ENCODE peak calls at places on chromosomes 12 and 14, in eight cellular contexts. L is omental fat pad, S is foreskin fibroblast, C is pancreas, W is GM10248, A is AG10803, N is mesothelial cell of epicardium, P is AG04450. V is an unnamed sample.

GRCh38 chr12:87820524-87821194 is 208.5 kb downstream of the C12orf50 start:
- DNase-seq in L (no peak), S (peak; percentile 29), C (no peak), W (no peak), A (no peak), N (no peak), P (peak; percentile 24), V (no peak)

GRCh38 chr14:48275301-48275700 is 599.9 kb upstream of the MDGA2 start:
- DNase-seq in L (no peak), S (no peak), C (no peak), W (no peak), A (no peak), N (no peak), P (no peak), V (no peak)

GRCh38 chr14:98170580-98170979 is 1101.4 kb downstream of the BCL11B start:
- DNase-seq in L (no peak), S (no peak), C (no peak), W (no peak), A (no peak), N (no peak), P (no peak), V (no peak)

GRCh38 chr14:90053044-90053443 is 8.8 kb upstream of the KCNK13 start:
- DNase-seq in L (no peak), S (peak; percentile 36), C (no peak), W (no peak), A (peak; percentile 27), N (no peak), P (no peak), V (no peak)

GRCh38 chr12:31682136-31682962 is 22.9 kb downstream of the ETFBKMT start:
- DNase-seq in L (no peak), S (peak; percentile 87), C (peak; percentile 47), W (peak; percentile 78), A (peak; percentile 71), N (no peak), P (peak; percentile 42), V (peak; percentile 79)

GRCh38 chr12:99948380-99948779 is 36.4 kb downstream of the ANKS1B start:
- DNase-seq in L (no peak), S (no peak), C (no peak), W (no peak), A (no peak), N (no peak), P (no peak), V (no peak)

GRCh38 chr14:102795060-102795925 is 18.0 kb downstream of the TRAF3 start:
- DNase-seq in L (no peak), S (peak; percentile 92), C (peak; percentile 40), W (no peak), A (peak; percentile 81), N (no peak), P (no peak), V (peak; percentile 59)

GRCh38 chr12:124020398-124021024 is 47.5 kb downstream of the ZNF664 start:
- DNase-seq in L (no peak), S (peak; percentile 55), C (no peak), W (no peak), A (peak; percentile 91), N (no peak), P (no peak), V (no peak)

GRCh38 chr14:23793532-23793931 is 157.4 kb downstream of the DHRS2 start:
- DNase-seq in L (no peak), S (no peak), C (peak; percentile 49), W (no peak), A (no peak), N (no peak), P (no peak), V (no peak)

GRCh38 chr14:94775875-94776217 is 5.9 kb upstream of the GSC start:
- DNase-seq in L (no peak), S (no peak), C (no peak), W (no peak), A (peak; percentile 31), N (no peak), P (no peak), V (no peak)

GRCh38 chr14:37179896-37180502 is 7.6 kb upstream of the SLC25A21 start:
- DNase-seq in L (no peak), S (peak; percentile 54), C (no peak), W (no peak), A (no peak), N (no peak), P (no peak), V (no peak)

GRCh38 chr14:30656190-30656632 is 34.1 kb downstream of the SCFD1 start:
- DNase-seq in L (no peak), S (peak; percentile 59), C (peak; percentile 37), W (peak; percentile 14), A (peak; percentile 40), N (no peak), P (no peak), V (peak; percentile 43)

GRCh38 chr12:7068994-7069346 is 8.5 kb downstream of the C1S start:
- DNase-seq in L (no peak), S (no peak), C (peak; percentile 37), W (no peak), A (no peak), N (no peak), P (no peak), V (no peak)

GRCh38 chr14:29236401-29236800 is 469.8 kb downstream of the FOXG1 start:
- DNase-seq in L (no peak), S (peak; percentile 24), C (no peak), W (no peak), A (no peak), N (no peak), P (no peak), V (no peak)

GRCh38 chr12:22415342-22416309 is 81.1 kb upstream of the ST8SIA1 start:
- DNase-seq in L (no peak), S (no peak), C (peak; percentile 39), W (no peak), A (peak; percentile 6), N (no peak), P (no peak), V (no peak)

GRCh38 chr12:50400104-50400637 is 514 bp upstream of the LARP4 start:
- DNase-seq in L (no peak), S (peak; percentile 15), C (no peak), W (no peak), A (no peak), N (no peak), P (no peak), V (no peak)

GRCh38 chr12:114438635-114439256 is 32.8 kb upstream of the TBX5 start:
- DNase-seq in L (no peak), S (no peak), C (no peak), W (no peak), A (no peak), N (no peak), P (no peak), V (no peak)
- TF ChIP-seq CTCF in L (no peak), S (no peak), C (no peak), W (no peak), A (no peak), N (no peak), P (no peak), V (no peak)

GRCh38 chr12:10740182-10740581 is 17.1 kb upstream of the YBX3 start:
- DNase-seq in L (no peak), S (no peak), C (no peak), W (no peak), A (no peak), N (no peak), P (no peak), V (no peak)

GRCh38 chr12:10737249-10737648 is 14.1 kb upstream of the YBX3 start:
- DNase-seq in L (no peak), S (no peak), C (no peak), W (no peak), A (no peak), N (no peak), P (no peak), V (no peak)

GRCh38 chr12:10739157-10740118 is 16.3 kb upstream of the YBX3 start:
- DNase-seq in L (no peak), S (no peak), C (no peak), W (no peak), A (no peak), N (no peak), P (no peak), V (no peak)

GRCh38 chr12:10735428-10735827 is 12.3 kb upstream of the YBX3 start:
- DNase-seq in L (no peak), S (no peak), C (no peak), W (no peak), A (no peak), N (no peak), P (no peak), V (no peak)

DNA sequence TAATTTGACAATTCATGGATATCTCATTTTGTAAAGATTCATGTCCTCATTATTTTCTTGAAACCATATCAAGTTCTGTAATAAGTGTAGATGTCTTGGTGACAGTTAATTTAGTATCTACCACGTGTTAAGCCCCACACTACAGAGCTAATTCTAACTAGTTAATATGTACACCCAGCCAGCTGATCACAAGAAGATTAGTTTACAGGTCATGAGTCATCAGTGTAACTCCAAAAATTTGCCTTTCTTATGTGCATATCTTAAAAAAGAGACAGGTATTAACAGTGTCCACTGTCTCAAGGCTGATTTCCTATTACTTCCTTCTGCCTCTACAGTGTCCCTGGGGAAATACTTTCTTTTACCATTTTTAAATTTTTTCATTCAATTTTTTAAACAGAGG is 13.3 kb upstream of the YBX3 start:
- DNase-seq in L (no peak), S (no peak), C (no peak), W (no peak), A (no peak), N (no peak), P (no peak), V (no peak)
- TF ChIP-seq CTCF in L (no peak), S (no peak), C (no peak), W (no peak), A (no peak), N (no peak), P (no peak), V (no peak)

DNA sequence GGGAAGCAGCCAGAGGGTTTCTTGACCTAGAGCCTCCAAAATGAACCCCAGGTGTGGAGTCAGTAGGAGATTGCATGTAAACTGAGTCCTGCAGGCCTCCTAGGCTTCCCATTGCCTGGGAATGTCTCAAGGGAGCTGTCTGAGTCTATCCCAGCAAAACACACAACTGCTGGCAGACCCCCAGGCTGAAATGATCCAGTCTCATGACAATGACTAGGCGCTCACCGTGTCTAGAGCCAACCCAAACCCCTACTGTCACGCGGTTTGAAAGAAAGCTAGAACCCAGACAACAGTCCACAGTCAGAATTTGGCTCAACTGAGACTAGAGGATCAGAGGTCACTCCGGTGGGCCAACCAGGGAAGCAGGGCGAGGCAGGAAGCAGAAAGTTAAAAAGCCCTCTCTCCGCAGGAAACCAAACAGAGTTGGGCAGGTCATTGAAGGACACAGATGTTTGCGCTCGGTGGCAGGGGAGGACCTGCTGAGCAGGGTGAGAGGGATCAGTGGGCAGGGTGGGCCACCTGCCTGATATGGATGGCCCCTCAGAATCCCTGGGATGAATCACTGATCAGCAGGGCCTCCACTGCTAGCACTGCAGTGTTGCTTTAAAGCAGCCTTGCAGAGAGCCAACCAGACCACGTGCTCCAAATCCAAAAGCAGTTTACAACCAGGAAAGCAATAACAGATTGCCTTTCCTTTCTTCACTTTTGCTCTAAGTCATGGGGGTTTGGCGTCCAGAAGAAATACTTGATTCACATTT is 23.8 kb downstream of the ACTN1 start:
- DNase-seq in L (no peak), S (peak; percentile 56), C (no peak), W (no peak), A (peak; percentile 68), N (no peak), P (no peak), V (no peak)
- TF ChIP-seq CTCF in L (no peak), S (no peak), C (no peak), W (no peak), A (no peak), N (no peak), P (no peak), V (no peak)

DNA sequence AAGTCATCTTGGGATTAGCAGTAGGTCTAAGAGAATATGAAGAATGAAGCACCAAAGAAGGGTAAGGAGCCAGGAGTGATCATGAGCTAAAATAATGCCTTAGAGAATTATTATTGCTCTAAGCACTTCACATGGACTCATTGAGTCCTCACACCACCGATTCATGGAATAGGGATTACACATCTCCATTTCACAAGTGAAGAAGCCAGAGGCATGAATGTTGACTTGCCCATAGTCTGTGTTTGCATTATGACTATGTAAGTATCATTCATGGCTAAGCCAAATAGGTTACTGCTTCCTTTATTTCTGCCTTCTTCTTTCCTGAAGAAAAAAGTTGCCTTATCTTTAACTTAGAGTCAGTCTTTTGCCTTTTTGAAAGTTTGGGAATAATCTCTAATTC is 99.3 kb upstream of the NEDD1 start:
- DNase-seq in L (no peak), S (no peak), C (no peak), W (no peak), A (no peak), N (no peak), P (no peak), V (no peak)
- TF ChIP-seq CTCF in L (no peak), S (no peak), C (no peak), W (no peak), A (no peak), N (no peak), P (no peak), V (no peak)

V was measured in activated CD8-positive, alpha-beta T cell treated with anti-CD3 and anti-CD28 coated beads for 36 hours.